ENCODE peak calls at places on chromosome 7, in six cellular contexts. One of them, this sample, is unnamed.

GRCh38 chr7:85041599-85042216 is 145.1 kb downstream of the SEMA3D start:
- DNase-seq in prostate gland: peak
- DNase-seq in HCT116: peak
- DNase-seq in sigmoid colon: no peak
- DNase-seq in IMR-90: peak
- DNase-seq in erythroblast: peak
- DNase-seq in this sample: no peak

GRCh38 chr7:91239171-91239604 is 25.0 kb upstream of the FZD1 start:
- DNase-seq in prostate gland: no peak
- DNase-seq in HCT116: no peak
- DNase-seq in sigmoid colon: no peak
- DNase-seq in IMR-90: peak
- DNase-seq in erythroblast: no peak
- DNase-seq in this sample: no peak

GRCh38 chr7:111752022-111752582 is 189.8 kb upstream of the IMMP2L start:
- DNase-seq in prostate gland: no peak
- DNase-seq in HCT116: peak
- DNase-seq in sigmoid colon: no peak
- DNase-seq in IMR-90: peak
- DNase-seq in erythroblast: peak
- DNase-seq in this sample: peak

GRCh38 chr7:138226001-138226476 is 149.8 kb downstream of the AKR1D1 start:
- DNase-seq in prostate gland: no peak
- DNase-seq in HCT116: no peak
- DNase-seq in sigmoid colon: no peak
- DNase-seq in IMR-90: no peak
- DNase-seq in erythroblast: peak
- DNase-seq in this sample: no peak

GRCh38 chr7:107494315-107494751 is 24.5 kb downstream of the GPR22 start:
- DNase-seq in prostate gland: no peak
- DNase-seq in HCT116: no peak
- DNase-seq in sigmoid colon: no peak
- DNase-seq in IMR-90: peak
- DNase-seq in erythroblast: no peak
- DNase-seq in this sample: no peak

GRCh38 chr7:42915356-42915755 is 3.5 kb upstream of the C7orf25 start:
- DNase-seq in prostate gland: no peak
- DNase-seq in HCT116: no peak
- DNase-seq in sigmoid colon: no peak
- DNase-seq in IMR-90: peak
- DNase-seq in erythroblast: no peak
- DNase-seq in this sample: no peak

GRCh38 chr7:2313450-2314208 is 612 bp downstream of the SNX8 start:
- DNase-seq in prostate gland: peak
- DNase-seq in HCT116: no peak
- DNase-seq in sigmoid colon: peak
- DNase-seq in IMR-90: no peak
- DNase-seq in erythroblast: peak
- DNase-seq in this sample: no peak

GRCh38 chr7:26930845-26931244 is 66.5 kb upstream of the SKAP2 start:
- DNase-seq in prostate gland: no peak
- DNase-seq in HCT116: no peak
- DNase-seq in sigmoid colon: no peak
- DNase-seq in IMR-90: no peak
- DNase-seq in erythroblast: no peak
- DNase-seq in this sample: no peak

GRCh38 chr7:117248810-117249209 is 74.0 kb downstream of the WNT2 start:
- DNase-seq in prostate gland: no peak
- DNase-seq in HCT116: no peak
- DNase-seq in sigmoid colon: no peak
- DNase-seq in IMR-90: peak
- DNase-seq in erythroblast: no peak
- DNase-seq in this sample: no peak

GRCh38 chr7:101108330-101108857 is 18.5 kb upstream of the SERPINE1 start:
- DNase-seq in prostate gland: no peak
- DNase-seq in HCT116: no peak
- DNase-seq in sigmoid colon: no peak
- DNase-seq in IMR-90: no peak
- DNase-seq in erythroblast: no peak
- DNase-seq in this sample: no peak

DNA sequence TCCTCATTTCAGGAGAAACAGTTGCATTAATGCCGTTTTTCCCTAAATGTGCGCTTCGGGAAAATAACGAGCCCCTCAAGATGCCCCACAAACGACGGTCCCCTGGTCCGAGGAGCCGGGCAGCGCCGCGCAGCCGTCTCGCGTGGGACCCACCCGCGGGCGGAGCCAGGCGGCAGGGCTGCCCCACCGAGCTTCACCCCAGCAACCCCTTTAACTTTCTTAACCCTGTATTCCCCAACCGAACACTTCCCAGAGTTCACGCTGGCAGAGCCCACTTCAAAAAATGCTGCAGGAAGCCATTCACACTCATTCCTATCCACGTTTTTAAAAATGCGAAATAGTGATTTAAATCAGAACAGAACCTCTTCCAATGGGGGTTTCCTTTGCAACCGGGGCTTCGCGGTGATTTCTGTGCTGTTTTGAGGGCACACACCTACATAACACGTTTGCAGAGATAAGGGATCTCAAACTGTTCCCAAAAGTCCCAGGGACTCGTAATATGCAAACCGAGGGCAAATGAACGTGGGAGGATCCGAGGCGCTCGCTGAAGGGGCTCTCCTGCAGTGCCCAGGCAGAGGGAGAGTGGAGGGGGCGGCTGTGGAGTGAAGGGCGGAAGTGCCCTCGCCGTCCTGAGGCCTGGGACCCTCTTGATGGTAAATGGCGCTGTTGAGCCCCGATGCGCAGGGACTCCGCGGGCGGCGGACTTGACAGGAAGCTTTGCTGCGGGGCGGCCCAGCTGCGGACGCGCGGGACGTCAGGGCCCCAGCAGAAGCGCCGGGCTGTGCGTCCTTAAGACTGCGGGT is 152.1 kb upstream of the YAE1 start:
- DNase-seq in prostate gland: peak
- DNase-seq in HCT116: peak
- DNase-seq in sigmoid colon: peak
- DNase-seq in IMR-90: peak
- DNase-seq in erythroblast: peak
- DNase-seq in this sample: peak
- TF ChIP-seq POLR2A in prostate gland: no peak
- TF ChIP-seq POLR2A in HCT116: no peak
- TF ChIP-seq POLR2A in sigmoid colon: no peak
- TF ChIP-seq POLR2A in IMR-90: no peak
- TF ChIP-seq POLR2A in erythroblast: no peak
- TF ChIP-seq POLR2A in this sample: no peak

GRCh38 chr7:64562621-64563275 is at the start of gene ZNF680:
- DNase-seq in prostate gland: peak
- DNase-seq in HCT116: peak
- DNase-seq in sigmoid colon: peak
- DNase-seq in IMR-90: peak
- DNase-seq in erythroblast: peak
- DNase-seq in this sample: peak
- TF ChIP-seq POLR2A in prostate gland: peak
- TF ChIP-seq POLR2A in HCT116: peak
- TF ChIP-seq POLR2A in sigmoid colon: peak
- TF ChIP-seq POLR2A in IMR-90: peak
- TF ChIP-seq POLR2A in erythroblast: peak
- TF ChIP-seq POLR2A in this sample: peak

GRCh38 chr7:98418636-98419315 is 17.9 kb upstream of the BAIAP2L1 start:
- DNase-seq in prostate gland: no peak
- DNase-seq in HCT116: peak
- DNase-seq in sigmoid colon: no peak
- DNase-seq in IMR-90: peak
- DNase-seq in erythroblast: peak
- DNase-seq in this sample: no peak
- TF ChIP-seq POLR2A in prostate gland: no peak
- TF ChIP-seq POLR2A in HCT116: peak
- TF ChIP-seq POLR2A in sigmoid colon: no peak
- TF ChIP-seq POLR2A in IMR-90: no peak
- TF ChIP-seq POLR2A in erythroblast: no peak
- TF ChIP-seq POLR2A in this sample: no peak

GRCh38 chr7:97868314-97868713 is 3.9 kb downstream of the ASNS start:
- DNase-seq in prostate gland: no peak
- DNase-seq in HCT116: no peak
- DNase-seq in sigmoid colon: no peak
- DNase-seq in IMR-90: no peak
- DNase-seq in erythroblast: peak
- DNase-seq in this sample: no peak

GRCh38 chr7:97873606-97874005 is 1.4 kb upstream of the ASNS start:
- DNase-seq in prostate gland: no peak
- DNase-seq in HCT116: no peak
- DNase-seq in sigmoid colon: no peak
- DNase-seq in IMR-90: no peak
- DNase-seq in erythroblast: no peak
- DNase-seq in this sample: no peak

GRCh38 chr7:97868788-97869187 is 3.4 kb downstream of the ASNS start:
- DNase-seq in prostate gland: no peak
- DNase-seq in HCT116: no peak
- DNase-seq in sigmoid colon: no peak
- DNase-seq in IMR-90: no peak
- DNase-seq in erythroblast: peak
- DNase-seq in this sample: no peak

GRCh38 chr7:97871659-97872024 is 566 bp downstream of the ASNS start:
- DNase-seq in prostate gland: peak
- DNase-seq in HCT116: no peak
- DNase-seq in sigmoid colon: no peak
- DNase-seq in IMR-90: no peak
- DNase-seq in erythroblast: peak
- DNase-seq in this sample: peak

GRCh38 chr7:97872025-97872669 is at the start of gene ASNS:
- DNase-seq in prostate gland: peak
- DNase-seq in HCT116: peak
- DNase-seq in sigmoid colon: peak
- DNase-seq in IMR-90: peak
- DNase-seq in erythroblast: peak
- DNase-seq in this sample: peak
- TF ChIP-seq POLR2A in prostate gland: peak
- TF ChIP-seq POLR2A in HCT116: peak
- TF ChIP-seq POLR2A in sigmoid colon: peak
- TF ChIP-seq POLR2A in IMR-90: peak
- TF ChIP-seq POLR2A in erythroblast: peak
- TF ChIP-seq POLR2A in this sample: peak

GRCh38 chr7:131487217-131487616 is 69.2 kb downstream of the PODXL start:
- DNase-seq in prostate gland: no peak
- DNase-seq in HCT116: no peak
- DNase-seq in sigmoid colon: no peak
- DNase-seq in IMR-90: no peak
- DNase-seq in erythroblast: no peak
- DNase-seq in this sample: no peak

GRCh38 chr7:131483586-131483985 is 72.8 kb downstream of the PODXL start:
- DNase-seq in prostate gland: no peak
- DNase-seq in HCT116: no peak
- DNase-seq in sigmoid colon: no peak
- DNase-seq in IMR-90: no peak
- DNase-seq in erythroblast: no peak
- DNase-seq in this sample: no peak

GRCh38 chr7:131489196-131489595 is 67.2 kb downstream of the PODXL start:
- DNase-seq in prostate gland: no peak
- DNase-seq in HCT116: no peak
- DNase-seq in sigmoid colon: no peak
- DNase-seq in IMR-90: no peak
- DNase-seq in erythroblast: no peak
- DNase-seq in this sample: no peak

GRCh38 chr7:131488361-131488760 is 68.1 kb downstream of the PODXL start:
- DNase-seq in prostate gland: no peak
- DNase-seq in HCT116: no peak
- DNase-seq in sigmoid colon: no peak
- DNase-seq in IMR-90: no peak
- DNase-seq in erythroblast: no peak
- DNase-seq in this sample: no peak

GRCh38 chr7:131486346-131486745 is 70.1 kb downstream of the PODXL start:
- DNase-seq in prostate gland: no peak
- DNase-seq in HCT116: no peak
- DNase-seq in sigmoid colon: no peak
- DNase-seq in IMR-90: no peak
- DNase-seq in erythroblast: no peak
- DNase-seq in this sample: no peak
- TF ChIP-seq POLR2A in prostate gland: no peak
- TF ChIP-seq POLR2A in HCT116: no peak
- TF ChIP-seq POLR2A in sigmoid colon: no peak
- TF ChIP-seq POLR2A in IMR-90: no peak
- TF ChIP-seq POLR2A in erythroblast: no peak
- TF ChIP-seq POLR2A in this sample: no peak

DNA sequence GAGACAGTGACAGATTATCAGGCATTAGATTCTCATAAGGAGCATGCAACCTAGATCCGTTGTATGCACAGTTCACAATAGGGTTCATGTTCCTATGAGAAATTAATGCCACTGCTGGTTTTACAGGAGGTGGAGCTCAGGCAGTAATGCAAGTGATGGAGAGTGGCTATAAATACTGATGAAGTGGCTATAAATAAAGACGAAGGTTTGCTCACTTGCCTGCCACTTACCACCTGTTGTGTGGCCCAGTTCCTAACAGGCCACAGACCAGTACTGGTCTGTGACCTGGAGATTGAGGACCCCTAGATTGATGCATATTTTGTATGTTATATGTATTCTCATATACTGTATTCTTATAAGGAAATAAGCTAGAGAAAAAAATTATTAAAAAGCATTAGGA is 390.9 kb upstream of the IGFBP3 start:
- DNase-seq in prostate gland: no peak
- DNase-seq in HCT116: no peak
- DNase-seq in sigmoid colon: no peak
- DNase-seq in IMR-90: no peak
- DNase-seq in erythroblast: no peak
- DNase-seq in this sample: no peak
- TF ChIP-seq POLR2A in prostate gland: no peak
- TF ChIP-seq POLR2A in HCT116: no peak
- TF ChIP-seq POLR2A in sigmoid colon: no peak
- TF ChIP-seq POLR2A in IMR-90: no peak
- TF ChIP-seq POLR2A in erythroblast: no peak
- TF ChIP-seq POLR2A in this sample: no peak